ENCODE peak calls at places on chromosomes 16 and 17, in four cellular contexts. One of them, this sample, is unnamed.

GRCh38 chr17:19238167-19238505 is 970 bp downstream of the EPN2 start:
- ATAC-seq in aorta: peak; percentile 48
- ATAC-seq in stimulated activated naive CD8-positive, alpha-beta T cell treated with anti-CD3 and anti-CD28 coated beads, Interleukin-15, Interleukin-2, amounts not matched to agents 100 U/mL and 50 U/mL, for 24 hours: no peak
- ATAC-seq in activated T-cell treated with anti-CD3 and anti-CD28 coated beads, Interleukin-2, amount 50 U/mL, for 4 hours: no peak
- ATAC-seq in this sample: no peak

GRCh38 chr16:81486555-81487061 is 42.0 kb downstream of the CMIP start:
- ATAC-seq in aorta: peak; percentile 62
- ATAC-seq in stimulated activated naive CD8-positive, alpha-beta T cell treated with anti-CD3 and anti-CD28 coated beads, Interleukin-15, Interleukin-2, amounts not matched to agents 100 U/mL and 50 U/mL, for 24 hours: no peak
- ATAC-seq in activated T-cell treated with anti-CD3 and anti-CD28 coated beads, Interleukin-2, amount 50 U/mL, for 4 hours: no peak
- ATAC-seq in this sample: no peak

GRCh38 chr16:20613471-20613887 is 37.3 kb upstream of the ACSM2B start:
- ATAC-seq in aorta: no peak
- ATAC-seq in stimulated activated naive CD8-positive, alpha-beta T cell treated with anti-CD3 and anti-CD28 coated beads, Interleukin-15, Interleukin-2, amounts not matched to agents 100 U/mL and 50 U/mL, for 24 hours: no peak
- ATAC-seq in activated T-cell treated with anti-CD3 and anti-CD28 coated beads, Interleukin-2, amount 50 U/mL, for 4 hours: no peak
- ATAC-seq in this sample: no peak

GRCh38 chr17:79337053-79337452 is 262.4 kb downstream of the ENGASE start:
- ATAC-seq in aorta: no peak
- ATAC-seq in stimulated activated naive CD8-positive, alpha-beta T cell treated with anti-CD3 and anti-CD28 coated beads, Interleukin-15, Interleukin-2, amounts not matched to agents 100 U/mL and 50 U/mL, for 24 hours: no peak
- ATAC-seq in activated T-cell treated with anti-CD3 and anti-CD28 coated beads, Interleukin-2, amount 50 U/mL, for 4 hours: no peak
- ATAC-seq in this sample: no peak

GRCh38 chr16:1913327-1914083 is 4.7 kb downstream of the HS3ST6 start:
- ATAC-seq in aorta: no peak
- ATAC-seq in stimulated activated naive CD8-positive, alpha-beta T cell treated with anti-CD3 and anti-CD28 coated beads, Interleukin-15, Interleukin-2, amounts not matched to agents 100 U/mL and 50 U/mL, for 24 hours: no peak
- ATAC-seq in activated T-cell treated with anti-CD3 and anti-CD28 coated beads, Interleukin-2, amount 50 U/mL, for 4 hours: no peak
- ATAC-seq in this sample: peak; percentile 10

GRCh38 chr17:77393274-77393600 is 252.5 kb downstream of the SEC14L1 start:
- ATAC-seq in aorta: no peak
- ATAC-seq in stimulated activated naive CD8-positive, alpha-beta T cell treated with anti-CD3 and anti-CD28 coated beads, Interleukin-15, Interleukin-2, amounts not matched to agents 100 U/mL and 50 U/mL, for 24 hours: no peak
- ATAC-seq in activated T-cell treated with anti-CD3 and anti-CD28 coated beads, Interleukin-2, amount 50 U/mL, for 4 hours: no peak
- ATAC-seq in this sample: no peak

GRCh38 chr16:56833243-56833970 is 31.6 kb upstream of the SLC12A3 start:
- ATAC-seq in aorta: no peak
- ATAC-seq in stimulated activated naive CD8-positive, alpha-beta T cell treated with anti-CD3 and anti-CD28 coated beads, Interleukin-15, Interleukin-2, amounts not matched to agents 100 U/mL and 50 U/mL, for 24 hours: no peak
- ATAC-seq in activated T-cell treated with anti-CD3 and anti-CD28 coated beads, Interleukin-2, amount 50 U/mL, for 4 hours: no peak
- ATAC-seq in this sample: no peak

GRCh38 chr17:42562845-42563509 is 1.0 kb downstream of the COASY start:
- ATAC-seq in aorta: no peak
- ATAC-seq in stimulated activated naive CD8-positive, alpha-beta T cell treated with anti-CD3 and anti-CD28 coated beads, Interleukin-15, Interleukin-2, amounts not matched to agents 100 U/mL and 50 U/mL, for 24 hours: no peak
- ATAC-seq in activated T-cell treated with anti-CD3 and anti-CD28 coated beads, Interleukin-2, amount 50 U/mL, for 4 hours: no peak
- ATAC-seq in this sample: no peak

GRCh38 chr16:78957328-78958100 is 643.0 kb downstream of the MAF start:
- ATAC-seq in aorta: no peak
- ATAC-seq in stimulated activated naive CD8-positive, alpha-beta T cell treated with anti-CD3 and anti-CD28 coated beads, Interleukin-15, Interleukin-2, amounts not matched to agents 100 U/mL and 50 U/mL, for 24 hours: no peak
- ATAC-seq in activated T-cell treated with anti-CD3 and anti-CD28 coated beads, Interleukin-2, amount 50 U/mL, for 4 hours: peak; percentile 74
- ATAC-seq in this sample: peak; percentile 34

GRCh38 chr16:23914935-23915549 is 79.3 kb downstream of the PRKCB start:
- ATAC-seq in aorta: no peak
- ATAC-seq in stimulated activated naive CD8-positive, alpha-beta T cell treated with anti-CD3 and anti-CD28 coated beads, Interleukin-15, Interleukin-2, amounts not matched to agents 100 U/mL and 50 U/mL, for 24 hours: no peak
- ATAC-seq in activated T-cell treated with anti-CD3 and anti-CD28 coated beads, Interleukin-2, amount 50 U/mL, for 4 hours: no peak
- ATAC-seq in this sample: peak; percentile 35

GRCh38 chr17:28792877-28793666 is 49.3 kb downstream of the TRAF4 start:
- ATAC-seq in aorta: no peak
- ATAC-seq in stimulated activated naive CD8-positive, alpha-beta T cell treated with anti-CD3 and anti-CD28 coated beads, Interleukin-15, Interleukin-2, amounts not matched to agents 100 U/mL and 50 U/mL, for 24 hours: no peak
- ATAC-seq in activated T-cell treated with anti-CD3 and anti-CD28 coated beads, Interleukin-2, amount 50 U/mL, for 4 hours: no peak
- ATAC-seq in this sample: no peak

GRCh38 chr17:82418001-82418986 is at the start of the genes HEXD and OGFOD3:
- ATAC-seq in aorta: peak; percentile 93
- ATAC-seq in stimulated activated naive CD8-positive, alpha-beta T cell treated with anti-CD3 and anti-CD28 coated beads, Interleukin-15, Interleukin-2, amounts not matched to agents 100 U/mL and 50 U/mL, for 24 hours: peak; percentile 94
- ATAC-seq in activated T-cell treated with anti-CD3 and anti-CD28 coated beads, Interleukin-2, amount 50 U/mL, for 4 hours: peak; percentile 89
- ATAC-seq in this sample: peak; percentile 95

GRCh38 chr17:16923097-16923903 is 48.6 kb downstream of the TNFRSF13B start:
- ATAC-seq in aorta: no peak
- ATAC-seq in stimulated activated naive CD8-positive, alpha-beta T cell treated with anti-CD3 and anti-CD28 coated beads, Interleukin-15, Interleukin-2, amounts not matched to agents 100 U/mL and 50 U/mL, for 24 hours: no peak
- ATAC-seq in activated T-cell treated with anti-CD3 and anti-CD28 coated beads, Interleukin-2, amount 50 U/mL, for 4 hours: no peak
- ATAC-seq in this sample: no peak

GRCh38 chr17:8223356-8224063 is 13.1 kb upstream of the AURKB start:
- ATAC-seq in aorta: no peak
- ATAC-seq in stimulated activated naive CD8-positive, alpha-beta T cell treated with anti-CD3 and anti-CD28 coated beads, Interleukin-15, Interleukin-2, amounts not matched to agents 100 U/mL and 50 U/mL, for 24 hours: peak; percentile 2
- ATAC-seq in activated T-cell treated with anti-CD3 and anti-CD28 coated beads, Interleukin-2, amount 50 U/mL, for 4 hours: peak; percentile 7
- ATAC-seq in this sample: peak; percentile 37

GRCh38 chr16:79811541-79811940 is 211.0 kb upstream of the MAF start:
- ATAC-seq in aorta: no peak
- ATAC-seq in stimulated activated naive CD8-positive, alpha-beta T cell treated with anti-CD3 and anti-CD28 coated beads, Interleukin-15, Interleukin-2, amounts not matched to agents 100 U/mL and 50 U/mL, for 24 hours: no peak
- ATAC-seq in activated T-cell treated with anti-CD3 and anti-CD28 coated beads, Interleukin-2, amount 50 U/mL, for 4 hours: no peak
- ATAC-seq in this sample: no peak

GRCh38 chr16:50635505-50636392 is 45.4 kb downstream of the SNX20 start:
- ATAC-seq in aorta: no peak
- ATAC-seq in stimulated activated naive CD8-positive, alpha-beta T cell treated with anti-CD3 and anti-CD28 coated beads, Interleukin-15, Interleukin-2, amounts not matched to agents 100 U/mL and 50 U/mL, for 24 hours: peak; percentile 70
- ATAC-seq in activated T-cell treated with anti-CD3 and anti-CD28 coated beads, Interleukin-2, amount 50 U/mL, for 4 hours: peak; percentile 62
- ATAC-seq in this sample: peak; percentile 32

GRCh38 chr16:79848739-79849518 is 248.4 kb upstream of the MAF start:
- ATAC-seq in aorta: no peak
- ATAC-seq in stimulated activated naive CD8-positive, alpha-beta T cell treated with anti-CD3 and anti-CD28 coated beads, Interleukin-15, Interleukin-2, amounts not matched to agents 100 U/mL and 50 U/mL, for 24 hours: peak; percentile 28
- ATAC-seq in activated T-cell treated with anti-CD3 and anti-CD28 coated beads, Interleukin-2, amount 50 U/mL, for 4 hours: no peak
- ATAC-seq in this sample: no peak

GRCh38 chr17:81925860-81926450 is 1.6 kb downstream of the MAFG start:
- ATAC-seq in aorta: no peak
- ATAC-seq in stimulated activated naive CD8-positive, alpha-beta T cell treated with anti-CD3 and anti-CD28 coated beads, Interleukin-15, Interleukin-2, amounts not matched to agents 100 U/mL and 50 U/mL, for 24 hours: no peak
- ATAC-seq in activated T-cell treated with anti-CD3 and anti-CD28 coated beads, Interleukin-2, amount 50 U/mL, for 4 hours: no peak
- ATAC-seq in this sample: no peak

GRCh38 chr17:19242323-19242722 is 5.2 kb downstream of the EPN2 start:
- ATAC-seq in aorta: no peak
- ATAC-seq in stimulated activated naive CD8-positive, alpha-beta T cell treated with anti-CD3 and anti-CD28 coated beads, Interleukin-15, Interleukin-2, amounts not matched to agents 100 U/mL and 50 U/mL, for 24 hours: no peak
- ATAC-seq in activated T-cell treated with anti-CD3 and anti-CD28 coated beads, Interleukin-2, amount 50 U/mL, for 4 hours: no peak
- ATAC-seq in this sample: no peak

GRCh38 chr16:15958703-15959348 is 9.4 kb downstream of the ABCC1 start:
- ATAC-seq in aorta: no peak
- ATAC-seq in stimulated activated naive CD8-positive, alpha-beta T cell treated with anti-CD3 and anti-CD28 coated beads, Interleukin-15, Interleukin-2, amounts not matched to agents 100 U/mL and 50 U/mL, for 24 hours: no peak
- ATAC-seq in activated T-cell treated with anti-CD3 and anti-CD28 coated beads, Interleukin-2, amount 50 U/mL, for 4 hours: no peak
- ATAC-seq in this sample: no peak

GRCh38 chr17:59436900-59437299 is 105.4 kb downstream of the YPEL2 start:
- ATAC-seq in aorta: no peak
- ATAC-seq in stimulated activated naive CD8-positive, alpha-beta T cell treated with anti-CD3 and anti-CD28 coated beads, Interleukin-15, Interleukin-2, amounts not matched to agents 100 U/mL and 50 U/mL, for 24 hours: no peak
- ATAC-seq in activated T-cell treated with anti-CD3 and anti-CD28 coated beads, Interleukin-2, amount 50 U/mL, for 4 hours: no peak
- ATAC-seq in this sample: no peak

GRCh38 chr16:13997933-13998332 is 73.2 kb upstream of the MRTFB start:
- ATAC-seq in aorta: no peak
- ATAC-seq in stimulated activated naive CD8-positive, alpha-beta T cell treated with anti-CD3 and anti-CD28 coated beads, Interleukin-15, Interleukin-2, amounts not matched to agents 100 U/mL and 50 U/mL, for 24 hours: no peak
- ATAC-seq in activated T-cell treated with anti-CD3 and anti-CD28 coated beads, Interleukin-2, amount 50 U/mL, for 4 hours: no peak
- ATAC-seq in this sample: peak; percentile 96

GRCh38 chr17:65406552-65406951 is 154.9 kb downstream of the AXIN2 start:
- ATAC-seq in aorta: no peak
- ATAC-seq in stimulated activated naive CD8-positive, alpha-beta T cell treated with anti-CD3 and anti-CD28 coated beads, Interleukin-15, Interleukin-2, amounts not matched to agents 100 U/mL and 50 U/mL, for 24 hours: no peak
- ATAC-seq in activated T-cell treated with anti-CD3 and anti-CD28 coated beads, Interleukin-2, amount 50 U/mL, for 4 hours: no peak
- ATAC-seq in this sample: no peak

GRCh38 chr17:81578038-81578441 is 25.9 kb upstream of the FAAP100 start:
- ATAC-seq in aorta: no peak
- ATAC-seq in stimulated activated naive CD8-positive, alpha-beta T cell treated with anti-CD3 and anti-CD28 coated beads, Interleukin-15, Interleukin-2, amounts not matched to agents 100 U/mL and 50 U/mL, for 24 hours: no peak
- ATAC-seq in activated T-cell treated with anti-CD3 and anti-CD28 coated beads, Interleukin-2, amount 50 U/mL, for 4 hours: no peak
- ATAC-seq in this sample: no peak

This sample was measured in stimulated activated memory B cell treated with anti-CD40 and anti-IgM and Interleukin-4, amounts not matched to agents 10 μg/mL and 1 μg/mL and 100 μg/mL, for 72 hours.